ENCODE peak calls at places on chromosomes 2 and 18, in five cellular contexts. R is activated naive CD8-positive, alpha-beta T cell treated with anti-CD3 and anti-CD28 coated beads, Interleukin-2, amount 10 ng/mL, durations not matched to agents 7 days and 5 days; O is stimulated activated CD4-positive, alpha-beta T cell treated with anti-CD3 and anti-CD28 coated beads, Interleukin-15, amount 100 ng/mL, for 24 hours; C is brain microvascular endothelial cell; G is renal cortical epithelial cell. M is an unnamed sample.

GRCh38 chr2:159960413-159960812 is 102.0 kb downstream of the PLA2R1 start:
- DNase-seq in R (no peak), O (peak; percentile 9), C (peak; percentile 78), G (peak; percentile 89), M (peak; percentile 23)

GRCh38 chr2:96403481-96403880 is 67.9 kb downstream of the NCAPH start:
- DNase-seq in R (no peak), O (no peak), C (no peak), G (no peak), M (no peak)

GRCh38 chr2:222568866-222569265 is 87.0 kb downstream of the FARSB start:
- DNase-seq in R (no peak), O (no peak), C (peak; percentile 63), G (peak; percentile 21), M (peak; percentile 47)

GRCh38 chr2:36733215-36733614 is 36.7 kb downstream of the VIT start:
- DNase-seq in R (no peak), O (no peak), C (no peak), G (no peak), M (no peak)

GRCh38 chr2:64361151-64361938 is 92.6 kb upstream of the LGALSL start:
- DNase-seq in R (no peak), O (no peak), C (no peak), G (no peak), M (no peak)

GRCh38 chr18:43661570-43661969 is 384.3 kb upstream of the SYT4 start:
- DNase-seq in R (no peak), O (no peak), C (peak; percentile 66), G (peak; percentile 84), M (peak; percentile 13)

GRCh38 chr2:102872388-102872787 is 110.6 kb downstream of the TMEM182 start:
- DNase-seq in R (no peak), O (no peak), C (no peak), G (peak; percentile 25), M (no peak)

GRCh38 chr2:168201722-168202121 is 45.7 kb downstream of the STK39 start:
- DNase-seq in R (no peak), O (no peak), C (no peak), G (no peak), M (no peak)

GRCh38 chr2:98489971-98490962 is 45.6 kb downstream of the INPP4A start:
- DNase-seq in R (no peak), O (no peak), C (no peak), G (no peak), M (no peak)